ENCODE peak calls at places on chromosomes 13 and 19, in four cellular contexts. P, J, A and Q are unnamed samples.

GRCh38 chr19:18929311-18929710 is 9.8 kb downstream of the DDX49 start:
- DNase-seq in P (no peak), J (no peak), A (no peak), Q (no peak)

GRCh38 chr19:40689339-40690049 is 957 bp downstream of the NUMBL start:
- DNase-seq in P (no peak), A (no peak), J (no peak), Q (no peak)

GRCh38 chr13:41812851-41813250 is 148.1 kb downstream of the VWA8 start:
- DNase-seq in P (no peak), J (no peak), A (no peak), Q (no peak)

GRCh38 chr19:17766543-17767131 is 15.4 kb downstream of the FCHO1 start:
- DNase-seq in A (peak; percentile 89), J (no peak), P (peak; percentile 77), Q (no peak)

GRCh38 chr19:33376423-33376822 is 2.9 kb downstream of the CEBPG start:
- DNase-seq in J (no peak), P (peak; percentile 71), A (peak; percentile 86), Q (peak; percentile 53)

GRCh38 chr19:35118268-35119026 is 2.8 kb downstream of the FXYD3 start:
- DNase-seq in A (peak; percentile 71), J (no peak), P (no peak), Q (no peak)

GRCh38 chr19:31530781-31531180 is 181.5 kb upstream of the TSHZ3 start:
- DNase-seq in A (no peak), J (no peak), P (no peak), Q (no peak)

GRCh38 chr19:35377656-35378055 is 6.8 kb downstream of the GPR42 start:
- DNase-seq in J (no peak), A (no peak), P (no peak), Q (no peak)

GRCh38 chr19:50959731-50960500 is 7.1 kb upstream of the KLK5 start:
- DNase-seq in J (no peak), P (no peak), A (no peak), Q (no peak)

GRCh38 chr19:19120308-19121156 is 17.7 kb downstream of the TMEM161A start:
- DNase-seq in P (peak; percentile 46), A (peak; percentile 68), J (no peak), Q (no peak)

GRCh38 chr19:29277107-29277506 is 64.2 kb upstream of the UQCRFS1 start:
- DNase-seq in A (no peak), P (no peak), J (peak; percentile 68), Q (no peak)

GRCh38 chr19:10797078-10797477 is 38.9 kb downstream of the TMED1 start:
- DNase-seq in P (no peak), A (no peak), J (no peak), Q (no peak)

GRCh38 chr13:99406799-99407201 is 94.5 kb upstream of the TM9SF2 start:
- DNase-seq in P (peak; percentile 18), A (no peak), J (no peak), Q (no peak)

GRCh38 chr13:83499286-83499685 is 383.0 kb downstream of the SLITRK1 start:
- DNase-seq in A (no peak), P (no peak), J (no peak), Q (no peak)

GRCh38 chr19:18377026-18377425 is 8.9 kb upstream of the GDF15 start:
- DNase-seq in J (no peak), A (peak; percentile 63), P (no peak), Q (no peak)

GRCh38 chr13:41960700-41961697 is at the start of gene VWA8:
- DNase-seq in A (peak; percentile 85), P (peak; percentile 48), J (peak; percentile 90), Q (no peak)

GRCh38 chr19:53942001-53942786 is 20.5 kb upstream of the CACNG8 start:
- DNase-seq in J (no peak), A (no peak), P (no peak), Q (no peak)

GRCh38 chr13:29545988-29546387 is 49.5 kb downstream of the SLC7A1 start:
- DNase-seq in J (no peak), P (no peak), A (no peak), Q (no peak)

GRCh38 chr13:91572944-91573535 is 174.6 kb downstream of the GPC5 start:
- DNase-seq in A (no peak), P (no peak), J (no peak), Q (no peak)

GRCh38 chr13:110028311-110028710 is 241.9 kb upstream of the IRS2 start:
- DNase-seq in J (no peak), A (no peak), P (no peak), Q (no peak)

GRCh38 chr19:8423821-8424223 is 10.7 kb downstream of the MARCHF2 start:
- DNase-seq in P (peak; percentile 99), A (peak; percentile 89), J (no peak), Q (peak; percentile 96)

GRCh38 chr13:113073942-113074341 is 31.6 kb upstream of the F7 start:
- DNase-seq in A (no peak), P (no peak), J (no peak), Q (no peak)

GRCh38 chr19:15177269-15178116 is 23.3 kb downstream of the NOTCH3 start:
- DNase-seq in P (peak; percentile 74), A (peak; percentile 88), J (peak; percentile 88), Q (no peak)

GRCh38 chr19:6417713-6418561 is 6.7 kb downstream of the KHSRP start:
- DNase-seq in A (no peak), P (no peak), J (no peak), Q (no peak)

GRCh38 chr13:43573361-43573740 is 213.4 kb downstream of the ENOX1 start:
- DNase-seq in P (no peak), A (no peak), J (no peak), Q (no peak)